ENCODE peak calls at places on chromosomes 5 and 9, in four cellular contexts. P, J, Z and Q are unnamed samples. For H3K4me1, the result is how much of the 10 kb centered on the place peaks cover.

GRCh38 chr5:134568761-134569725 is 43.6 kb downstream of the JADE2 start:
- DNase-seq in P (peak), J (peak), Z (no peak), Q (peak)

GRCh38 chr5:107997338-107997979 is 326.7 kb upstream of the EFNA5 start:
- DNase-seq in P (no peak), J (no peak), Z (no peak), Q (no peak)

GRCh38 chr5:39452846-39453245 is 28.1 kb upstream of the DAB2 start:
- DNase-seq in P (no peak), J (no peak), Z (no peak), Q (no peak)

GRCh38 chr5:5315068-5315835 is 107.2 kb upstream of the ICE1 start:
- DNase-seq in P (no peak), J (no peak), Z (no peak), Q (no peak)

GRCh38 chr5:43096916-43097315 is 23.8 kb upstream of the ZNF131 start:
- DNase-seq in P (no peak), J (no peak), Z (no peak), Q (no peak)

GRCh38 chr9:121261107-121261460 is 6.9 kb upstream of the GSN start:
- DNase-seq in P (no peak), J (no peak), Z (no peak), Q (no peak)

GRCh38 chr9:105191508-105192118 is 52.8 kb upstream of the SLC44A1 start:
- DNase-seq in P (no peak), J (no peak), Z (no peak), Q (no peak)

GRCh38 chr5:6311568-6312501 is 66.5 kb downstream of the MED10 start:
- DNase-seq in P (no peak), J (no peak), Z (no peak), Q (peak)

GRCh38 chr9:124594215-124594614 is 87.0 kb upstream of the NR5A1 start:
- DNase-seq in P (no peak), J (no peak), Z (no peak), Q (no peak)

GRCh38 chr9:16575878-16576245 is 294.6 kb downstream of the BNC2 start:
- DNase-seq in P (no peak), J (no peak), Z (no peak), Q (no peak)

GRCh38 chr5:34475249-34475966 is 180.7 kb upstream of the RAI14 start:
- DNase-seq in P (no peak), J (no peak), Z (no peak), Q (no peak)

GRCh38 chr9:93468763-93469456 is 15.5 kb upstream of the FAM120AOS start:
- DNase-seq in P (no peak), J (no peak), Z (no peak), Q (no peak)

GRCh38 chr9:111037744-111038335 is 430 bp downstream of the LPAR1 start:
- DNase-seq in P (peak), J (peak), Z (no peak), Q (peak)

GRCh38 chr5:72453260-72453775 is 53.9 kb downstream of the ZNF366 start:
- DNase-seq in P (no peak), J (no peak), Z (no peak), Q (no peak)

GRCh38 chr5:80985600-80986228 is 25.6 kb downstream of the RASGRF2 start:
- DNase-seq in P (no peak), J (no peak), Z (no peak), Q (no peak)
- H3K4me1 ChIP-seq in P (under half), J (under half), Z (under half), Q (under half)

GRCh38 chr5:93601053-93601429 is 18.0 kb downstream of the NR2F1 start:
- DNase-seq in P (no peak), J (no peak), Z (no peak), Q (no peak)
- H3K27ac ChIP-seq in P (peak), J (no peak), Z (no peak), Q (no peak)

GRCh38 chr9:36143242-36143641 is 6.7 kb downstream of the GLIPR2 start:
- DNase-seq in P (no peak), J (no peak), Z (no peak), Q (no peak)

GRCh38 chr9:36142510-36143161 is 6.1 kb downstream of the GLIPR2 start:
- DNase-seq in P (no peak), J (peak), Z (no peak), Q (peak)

GRCh38 chr9:36140086-36141084 is 3.9 kb downstream of the GLIPR2 start:
- DNase-seq in P (no peak), J (no peak), Z (no peak), Q (no peak)

GRCh38 chr9:36141288-36141687 is 4.8 kb downstream of the GLIPR2 start:
- DNase-seq in P (no peak), J (no peak), Z (no peak), Q (no peak)

DNA sequence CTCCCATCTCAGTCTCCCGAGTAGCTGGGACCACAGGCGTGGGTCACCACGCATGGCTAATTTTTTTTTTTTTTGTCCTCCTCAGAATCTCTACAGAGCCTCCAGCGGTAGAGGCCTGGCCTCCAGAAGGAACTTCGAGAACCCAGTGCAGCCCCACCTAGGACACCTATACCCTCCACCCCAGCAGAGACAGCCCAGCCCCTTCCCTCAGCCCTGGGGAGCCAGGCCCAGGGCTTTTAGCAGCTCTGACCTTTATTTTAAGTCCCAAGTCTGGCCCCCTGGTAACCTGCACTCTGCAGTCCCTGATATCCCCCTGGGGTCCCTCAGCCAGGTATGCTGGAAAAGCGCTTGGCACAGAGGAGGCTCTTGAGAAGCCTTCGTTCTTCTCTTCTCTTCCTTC is 5.2 kb downstream of the GLIPR2 start:
- DNase-seq in P (no peak), J (no peak), Z (no peak), Q (no peak)
- H3K4me1 ChIP-seq in P (under half), J (half or more), Z (half or more), Q (under half)

GRCh38 chr5:14185336-14186131 is 42.4 kb downstream of the TRIO start:
- DNase-seq in P (no peak), J (no peak), Z (no peak), Q (no peak)

GRCh38 chr5:14182761-14183160 is 39.6 kb downstream of the TRIO start:
- DNase-seq in P (no peak), J (no peak), Z (no peak), Q (no peak)

GRCh38 chr5:14184725-14185124 is 41.6 kb downstream of the TRIO start:
- DNase-seq in P (no peak), J (no peak), Z (no peak), Q (no peak)

GRCh38 chr5:14183187-14183939 is 40.2 kb downstream of the TRIO start:
- DNase-seq in P (no peak), J (no peak), Z (no peak), Q (no peak)

GRCh38 chr5:14184082-14184481 is 40.9 kb downstream of the TRIO start:
- DNase-seq in P (no peak), J (no peak), Z (no peak), Q (no peak)
- H3K27ac ChIP-seq in P (peak), J (peak), Z (no peak), Q (no peak)

GRCh38 chr5:64775288-64775687 is 6.6 kb downstream of the CWC27 start:
- DNase-seq in P (no peak), J (no peak), Z (no peak), Q (no peak)

GRCh38 chr5:64768358-64769312 is at the start of the genes CWC27 and SREK1IP1:
- DNase-seq in P (peak), J (peak), Z (peak), Q (peak)

GRCh38 chr5:64769856-64770255 is 1.1 kb downstream of the CWC27 start:
- DNase-seq in P (no peak), J (no peak), Z (no peak), Q (no peak)

GRCh38 chr5:64773533-64773932 is 4.8 kb downstream of the CWC27 start:
- DNase-seq in P (no peak), J (no peak), Z (no peak), Q (no peak)

DNA sequence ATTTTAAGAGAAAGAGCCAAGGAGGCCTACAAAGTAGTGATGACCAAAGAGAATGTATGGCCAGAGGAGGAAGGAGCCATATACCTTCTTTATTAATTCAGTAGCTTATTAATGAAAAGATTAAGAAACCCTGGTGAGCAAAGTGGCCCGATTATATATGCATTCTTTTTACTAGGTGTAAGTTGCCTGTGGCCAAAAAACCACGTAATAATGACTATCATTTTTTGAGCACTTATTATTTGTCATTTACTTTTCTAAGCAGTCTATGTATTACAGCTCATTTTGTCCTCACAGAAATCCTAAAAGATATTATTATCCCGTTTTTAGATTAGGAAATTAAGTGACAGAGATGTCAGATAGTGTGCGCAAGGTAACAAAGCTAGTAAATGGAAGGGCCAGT is 3.0 kb downstream of the CWC27 start:
- DNase-seq in P (no peak), J (no peak), Z (no peak), Q (no peak)
- H3K4me1 ChIP-seq in P (under half), J (under half), Z (under half), Q (under half)

GRCh38 chr5:54515634-54516033 is 1.9 kb upstream of the SNX18 start:
- DNase-seq in P (no peak), J (no peak), Z (no peak), Q (no peak)

GRCh38 chr5:54516051-54516645 is 1.4 kb upstream of the SNX18 start:
- DNase-seq in P (no peak), J (no peak), Z (no peak), Q (no peak)

GRCh38 chr5:54517512-54518145 is at the start of gene SNX18:
- DNase-seq in P (peak), J (peak), Z (peak), Q (peak)

GRCh38 chr5:54518146-54519082 is 855 bp downstream of the SNX18 start:
- DNase-seq in P (peak), J (peak), Z (peak), Q (peak)

DNA sequence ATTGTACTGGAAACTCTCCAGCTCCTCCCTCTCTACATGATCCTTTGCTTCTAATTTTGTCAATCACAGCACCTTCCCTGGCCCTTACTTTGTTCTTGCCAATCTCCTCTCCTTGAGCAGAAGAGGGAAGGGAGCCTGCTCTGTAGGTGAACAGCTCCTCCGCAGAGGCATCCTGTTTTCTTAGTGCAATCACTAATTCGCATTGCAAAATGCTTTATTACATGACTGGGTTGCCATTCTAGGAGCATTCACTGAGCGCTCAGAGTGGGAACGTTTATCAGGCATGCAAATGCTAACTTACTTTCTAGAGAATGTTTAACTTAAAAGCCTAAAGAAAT is 416 bp upstream of the SNX18 start:
- DNase-seq in P (no peak), J (no peak), Z (no peak), Q (no peak)
- H3K27ac ChIP-seq in P (peak), J (no peak), Z (no peak), Q (peak)

GRCh38 chr5:139443766-139444473 is 4.6 kb upstream of the DNAJC18 start:
- DNase-seq in P (no peak), J (no peak), Z (no peak), Q (no peak)

GRCh38 chr5:139451878-139452660 is 10.5 kb downstream of the ECSCR start:
- DNase-seq in P (no peak), J (no peak), Z (no peak), Q (no peak)

GRCh38 chr5:139445325-139446170 is 6.2 kb upstream of the DNAJC18 start:
- DNase-seq in P (no peak), J (no peak), Z (no peak), Q (no peak)

GRCh38 chr5:139451176-139451575 is 11.4 kb downstream of the ECSCR start:
- DNase-seq in P (no peak), J (no peak), Z (no peak), Q (no peak)

GRCh38 chr5:139446956-139447779 is 7.8 kb upstream of the DNAJC18 start:
- DNase-seq in P (no peak), J (no peak), Z (no peak), Q (no peak)
- H3K4me1 ChIP-seq in P (under half), J (under half), Z (under half), Q (under half)

GRCh38 chr5:74562116-74562515 is 78.4 kb downstream of the ENC1 start:
- DNase-seq in P (no peak), J (no peak), Z (no peak), Q (no peak)

GRCh38 chr5:74570250-74570649 is 70.3 kb downstream of the ENC1 start:
- DNase-seq in P (no peak), J (no peak), Z (no peak), Q (no peak)

GRCh38 chr5:74567351-74567870 is 73.1 kb downstream of the ENC1 start:
- DNase-seq in P (no peak), J (no peak), Z (no peak), Q (no peak)
- H3K27ac ChIP-seq in P (no peak), J (no peak), Z (no peak), Q (no peak)

GRCh38 chr5:151158287-151158661 is 695 bp upstream of the ANXA6 start:
- DNase-seq in P (no peak), J (no peak), Z (no peak), Q (no peak)

GRCh38 chr5:151155149-151155776 is 2.3 kb downstream of the ANXA6 start:
- DNase-seq in P (no peak), J (no peak), Z (peak), Q (no peak)

GRCh38 chr5:151157426-151158286 is at the start of gene ANXA6:
- DNase-seq in P (peak), J (peak), Z (peak), Q (peak)

GRCh38 chr5:151155777-151156731 is 1.5 kb downstream of the ANXA6 start:
- DNase-seq in P (no peak), J (no peak), Z (no peak), Q (peak)

GRCh38 chr5:151156732-151157402 is 712 bp downstream of the ANXA6 start:
- DNase-seq in P (no peak), J (no peak), Z (no peak), Q (no peak)
- H3K4me1 ChIP-seq in P (under half), J (half or more), Z (half or more), Q (under half)

GRCh38 chr9:97956365-97956764 is 18.4 kb upstream of the HEMGN start:
- DNase-seq in P (no peak), J (no peak), Z (no peak), Q (no peak)

GRCh38 chr9:97958812-97959511 is 21.0 kb upstream of the HEMGN start:
- DNase-seq in P (no peak), J (no peak), Z (no peak), Q (no peak)

GRCh38 chr9:97959585-97959984 is 21.6 kb upstream of the HEMGN start:
- DNase-seq in P (no peak), J (no peak), Z (no peak), Q (no peak)

DNA sequence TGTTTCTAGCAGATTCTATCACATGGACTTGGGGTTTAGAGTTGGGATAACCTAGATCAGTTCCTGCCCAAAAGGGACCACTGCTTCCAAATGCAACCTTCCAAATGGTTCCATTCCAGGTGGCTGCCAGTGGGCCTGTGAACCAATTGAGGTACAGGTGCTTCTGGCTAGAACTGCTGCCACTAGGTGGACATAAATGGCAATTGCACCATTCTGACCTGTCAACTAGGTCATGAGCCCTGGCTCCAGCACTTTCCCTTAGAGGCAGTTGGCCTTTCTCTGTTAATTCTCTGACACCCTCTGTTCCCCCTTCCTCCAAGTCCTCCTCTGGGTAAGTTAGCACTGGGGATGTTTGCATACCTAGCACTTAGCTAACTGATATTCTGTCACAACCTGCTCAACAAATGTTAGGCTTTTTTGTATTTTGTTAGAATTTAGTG is 16.6 kb upstream of the HEMGN start:
- DNase-seq in P (no peak), J (peak), Z (peak), Q (no peak)
- H3K27ac ChIP-seq in P (no peak), J (no peak), Z (no peak), Q (no peak)